ENCODE peak calls at places on chromosomes 13 and 19, in four cellular contexts. G is endothelial cell of umbilical vein, E is IMR-90, K is K562. N is an unnamed sample.

GRCh38 chr19:55231391-55232283 is 3.1 kb upstream of the TMEM86B start:
- DNase-seq in K (no peak), G (no peak), E (no peak), N (no peak)

GRCh38 chr19:45211751-45212381 is 33.3 kb downstream of the BLOC1S3 start:
- DNase-seq in K (peak), G (peak), E (no peak), N (no peak)

GRCh38 chr19:55319786-55320185 is 5.4 kb downstream of the TMEM150B start:
- DNase-seq in G (peak), E (peak), K (peak), N (no peak)

GRCh38 chr19:28563964-28564914 is 648.7 kb downstream of the UQCRFS1 start:
- DNase-seq in G (no peak), K (no peak), E (no peak), N (no peak)

GRCh38 chr19:28700176-28700575 is 512.8 kb downstream of the UQCRFS1 start:
- DNase-seq in K (no peak), E (no peak), G (no peak), N (no peak)

GRCh38 chr13:98326274-98326673 is 149.2 kb upstream of the RNF113B start:
- DNase-seq in E (no peak), K (no peak), G (no peak), N (no peak)

GRCh38 chr19:329876-330275 is 14.7 kb downstream of the MIER2 start:
- DNase-seq in K (no peak), E (no peak), G (no peak), N (no peak)

GRCh38 chr13:98677398-98677797 is 75.1 kb downstream of the SLC15A1 start:
- DNase-seq in K (no peak), G (no peak), E (peak), N (no peak)

GRCh38 chr19:47509170-47509847 is 5.6 kb downstream of the NAPA start:
- DNase-seq in G (no peak), E (no peak), K (no peak), N (no peak)

GRCh38 chr13:31859546-31859945 is 120.2 kb downstream of the RXFP2 start:
- DNase-seq in E (no peak), K (no peak), G (no peak), N (no peak)

GRCh38 chr13:27919934-27920676 is at the start of gene PDX1:
- DNase-seq in E (no peak), G (no peak), K (no peak), N (no peak)

GRCh38 chr19:38277969-38278680 is 13.8 kb downstream of the SPINT2 start:
- DNase-seq in E (peak), K (no peak), G (peak), N (no peak)

GRCh38 chr13:39217471-39217870 is 179.2 kb downstream of the NHLRC3 start:
- DNase-seq in G (no peak), K (no peak), E (no peak), N (no peak)

GRCh38 chr13:33312150-33312908 is 26.8 kb upstream of the STARD13 start:
- DNase-seq in K (no peak), G (peak), E (peak), N (no peak)

GRCh38 chr13:25345555-25345954 is 26.2 kb upstream of the ATP8A2 start:
- DNase-seq in G (no peak), E (no peak), K (no peak), N (no peak)

GRCh38 chr19:18007939-18008673 is at the start of gene ARRDC2:
- DNase-seq in E (peak), K (peak), G (peak), N (no peak)

GRCh38 chr19:19900124-19900523 is 622 bp upstream of the ZNF93 start:
- DNase-seq in E (peak), G (no peak), K (peak), N (no peak)

GRCh38 chr13:43042410-43042921 is 19.1 kb downstream of the DNAJC15 start:
- DNase-seq in K (no peak), G (no peak), E (no peak), N (no peak)

GRCh38 chr19:19406878-19407639 is 1.6 kb downstream of the GATAD2A start:
- DNase-seq in E (peak), K (no peak), G (peak), N (no peak)

GRCh38 chr19:10087296-10088061 is 1.4 kb downstream of the SHFL start:
- DNase-seq in E (no peak), G (no peak), K (no peak), N (no peak)

DNA sequence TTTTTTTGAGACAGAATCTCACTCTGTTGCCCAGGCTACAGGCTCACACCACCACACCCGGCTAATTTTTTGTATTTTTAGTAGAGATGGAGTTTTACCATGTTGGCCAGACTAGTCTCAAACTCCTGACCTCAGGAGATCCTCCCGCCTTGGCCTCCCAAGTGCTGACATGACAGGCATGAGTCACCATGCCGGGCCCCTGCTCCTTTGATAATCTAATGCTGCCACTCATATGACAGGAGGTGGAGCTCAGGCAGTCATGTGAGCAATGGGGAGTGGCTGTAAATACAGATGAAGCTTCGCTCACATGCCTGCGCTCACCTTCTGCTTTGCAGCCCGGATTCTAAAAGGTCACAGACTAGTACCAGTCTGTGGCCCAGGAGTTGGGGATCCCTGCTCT is 25.1 kb downstream of the ARHGEF18 start:
- DNase-seq in G (no peak), K (no peak), E (no peak), N (no peak)
- TF ChIP-seq FOS in G (no peak), K (no peak), E (no peak), N (no peak)

DNA sequence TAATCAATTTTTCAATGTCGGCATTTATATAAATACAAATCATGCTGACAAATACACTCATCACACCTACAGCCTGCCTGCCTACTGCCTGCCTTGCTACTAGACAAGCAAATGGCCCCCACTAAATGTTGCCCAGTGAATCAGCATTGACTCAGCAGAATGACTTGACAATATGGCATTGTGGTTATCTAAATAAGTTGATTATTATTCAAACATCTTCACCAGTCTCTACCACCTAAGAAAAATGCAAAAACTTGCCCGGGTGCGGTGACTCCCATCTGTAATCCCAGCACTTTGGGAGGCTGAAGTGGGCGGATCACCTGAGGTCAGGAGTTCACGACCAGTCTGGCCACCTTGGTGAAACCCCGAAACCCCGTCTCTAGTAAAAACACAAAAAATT is 296.1 kb downstream of the PCDH9 start:
- DNase-seq in E (peak), G (no peak), K (peak), N (no peak)
- TF ChIP-seq FOS in E (peak), G (peak), K (no peak), N (no peak)

DNA sequence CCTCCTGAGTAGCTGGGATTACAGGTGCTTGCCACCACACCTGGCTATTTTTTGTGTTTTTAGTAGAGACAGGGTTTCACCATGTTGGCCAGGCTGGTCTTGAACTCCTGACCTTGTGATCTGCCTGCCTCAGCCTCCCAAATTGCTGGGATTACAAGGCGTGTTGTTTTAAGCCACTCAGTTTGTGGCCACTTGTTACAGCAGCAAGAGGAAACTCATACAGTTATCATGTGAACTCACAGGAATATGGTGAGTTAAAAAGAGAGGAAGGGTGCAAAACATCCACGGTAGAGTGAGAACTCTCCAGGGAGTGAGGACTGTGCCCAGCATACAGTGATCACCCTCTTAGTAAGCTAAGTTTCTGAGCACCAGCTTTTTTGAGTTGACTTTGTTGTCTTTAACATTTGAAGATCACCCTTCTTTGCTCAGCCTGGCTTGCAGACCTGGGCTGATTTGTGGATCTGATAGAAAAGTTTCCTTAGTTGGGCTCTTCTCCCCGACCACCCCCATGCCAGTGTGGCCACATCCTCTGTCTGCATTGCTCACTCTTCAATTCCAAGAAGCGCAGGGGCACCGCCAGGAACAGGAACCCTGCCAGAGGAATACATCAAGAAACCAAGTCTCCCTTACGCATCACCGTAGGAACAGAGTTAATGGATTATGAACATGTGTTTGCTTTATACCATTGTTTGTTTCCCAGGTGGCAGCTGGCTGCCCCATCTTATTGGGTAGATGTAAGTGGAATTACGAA is 16.0 kb downstream of the ALOX5AP start:
- DNase-seq in E (no peak), K (no peak), G (no peak), N (no peak)
- TF ChIP-seq FOS in E (no peak), K (no peak), G (no peak), N (no peak)

DNA sequence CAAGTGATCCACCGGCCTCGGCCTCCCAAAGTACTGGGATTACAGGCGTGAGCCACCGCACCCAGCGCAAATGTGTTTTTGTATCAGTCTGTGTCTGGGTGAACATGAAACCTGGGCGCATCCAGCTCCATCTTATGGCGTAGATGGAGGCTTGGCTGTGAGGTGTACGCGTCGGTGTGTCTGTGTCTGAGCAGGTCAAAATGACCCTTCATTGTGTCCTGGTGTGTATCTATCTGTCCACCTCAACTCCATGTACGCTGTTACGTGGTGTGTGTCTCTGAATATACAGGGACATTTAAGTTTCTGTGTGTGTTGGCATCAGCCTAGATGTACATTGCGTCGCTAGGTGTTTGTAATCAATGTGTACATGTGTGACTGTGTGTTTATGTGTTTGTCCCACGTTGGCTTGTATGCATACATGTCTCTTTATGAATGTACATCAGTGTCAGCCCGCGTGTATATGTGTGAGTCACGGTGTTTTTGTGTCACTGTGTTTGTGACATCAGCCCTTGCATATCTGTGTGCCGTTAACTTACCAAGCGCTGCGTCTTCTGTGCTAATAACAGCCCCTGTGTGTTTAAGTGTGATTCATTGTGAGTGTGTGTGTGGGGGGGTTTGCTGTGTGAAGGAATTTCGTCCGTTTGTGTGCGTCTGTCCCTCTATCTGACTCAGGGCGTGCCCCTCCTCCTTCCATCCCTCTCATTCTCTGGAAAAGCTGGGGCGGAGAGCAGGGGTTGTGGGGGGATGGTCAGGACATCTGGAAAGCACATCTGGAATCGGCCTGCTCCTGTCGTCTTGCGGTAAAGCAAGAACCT is 6.4 kb downstream of the AXL start:
- DNase-seq in G (peak), E (peak), K (peak), N (no peak)
- TF ChIP-seq FOS in G (peak), E (peak), K (peak), N (no peak)

N was measured in GM12878.